ENCODE peak calls at places on chromosomes 5 and 9, in six cellular contexts. P is mesendoderm, J is IMR-90, I is neuronal stem cell, C is H9, B is H1. D is an unnamed sample. For H3K4me1, the result is how much of the 10 kb centered on the place peaks cover.

GRCh38 chr5:175246242-175246891 is 197.6 kb downstream of the DRD1 start:
- DNase-seq in P (peak), J (peak), I (no peak), C (no peak), B (no peak), D (peak)

GRCh38 chr9:132094314-132094791 is 14.7 kb upstream of the MED27 start:
- DNase-seq in P (no peak), J (peak), I (no peak), C (no peak), B (no peak), D (no peak)

GRCh38 chr9:18115131-18115530 is 358.8 kb upstream of the ADAMTSL1 start:
- DNase-seq in P (no peak), J (no peak), I (no peak), C (no peak), B (no peak), D (no peak)

GRCh38 chr9:92432972-92433548 is 8.8 kb upstream of the OMD start:
- DNase-seq in P (no peak), J (no peak), I (no peak), C (no peak), B (no peak), D (no peak)

GRCh38 chr5:154642499-154643245 is 112.5 kb upstream of the LARP1 start:
- DNase-seq in P (peak), J (peak), I (no peak), C (no peak), B (no peak), D (no peak)

GRCh38 chr9:115115924-115116323 is 2.0 kb downstream of the TNC start:
- DNase-seq in P (no peak), J (peak), I (no peak), C (no peak), B (no peak), D (no peak)

GRCh38 chr5:72848474-72849428 is 32.3 kb downstream of the TNPO1 start:
- DNase-seq in P (peak), J (peak), I (peak), C (no peak), B (peak), D (peak)

GRCh38 chr9:130417602-130418001 is 27.2 kb upstream of the ASS1 start:
- DNase-seq in P (peak), J (no peak), I (no peak), C (peak), B (peak), D (peak)

GRCh38 chr9:33449715-33450114 is 2.3 kb upstream of the AQP3 start:
- DNase-seq in P (no peak), J (no peak), I (no peak), C (no peak), B (no peak), D (no peak)

GRCh38 chr5:27473300-27474053 is 435.1 kb upstream of the CDH9 start:
- DNase-seq in P (peak), J (no peak), I (peak), C (no peak), B (no peak), D (no peak)

GRCh38 chr5:143807401-143807800 is 4.6 kb upstream of the HMHB1 start:
- DNase-seq in P (no peak), J (no peak), I (no peak), C (no peak), B (no peak), D (no peak)

GRCh38 chr9:73152445-73152844 is 780 bp downstream of the ANXA1 start:
- DNase-seq in P (peak), J (peak), I (no peak), C (no peak), B (no peak), D (no peak)

GRCh38 chr5:91418158-91418557 is 35.0 kb upstream of the ARRDC3 start:
- DNase-seq in P (no peak), J (no peak), I (no peak), C (no peak), B (no peak), D (no peak)

GRCh38 chr5:35230043-35230611 is at the start of gene PRLR:
- DNase-seq in P (peak), J (peak), I (no peak), C (peak), B (peak), D (peak)

GRCh38 chr5:90983148-90983547 is 400.0 kb downstream of the ARRDC3 start:
- DNase-seq in P (no peak), J (peak), I (no peak), C (no peak), B (no peak), D (peak)

GRCh38 chr5:151053796-151054490 is 26.9 kb downstream of the TNIP1 start:
- DNase-seq in P (no peak), J (no peak), I (no peak), C (no peak), B (no peak), D (no peak)
- H3K4me1 ChIP-seq in P (under half), J (under half), I (under half), C (under half), B (under half), D (under half)

DNA sequence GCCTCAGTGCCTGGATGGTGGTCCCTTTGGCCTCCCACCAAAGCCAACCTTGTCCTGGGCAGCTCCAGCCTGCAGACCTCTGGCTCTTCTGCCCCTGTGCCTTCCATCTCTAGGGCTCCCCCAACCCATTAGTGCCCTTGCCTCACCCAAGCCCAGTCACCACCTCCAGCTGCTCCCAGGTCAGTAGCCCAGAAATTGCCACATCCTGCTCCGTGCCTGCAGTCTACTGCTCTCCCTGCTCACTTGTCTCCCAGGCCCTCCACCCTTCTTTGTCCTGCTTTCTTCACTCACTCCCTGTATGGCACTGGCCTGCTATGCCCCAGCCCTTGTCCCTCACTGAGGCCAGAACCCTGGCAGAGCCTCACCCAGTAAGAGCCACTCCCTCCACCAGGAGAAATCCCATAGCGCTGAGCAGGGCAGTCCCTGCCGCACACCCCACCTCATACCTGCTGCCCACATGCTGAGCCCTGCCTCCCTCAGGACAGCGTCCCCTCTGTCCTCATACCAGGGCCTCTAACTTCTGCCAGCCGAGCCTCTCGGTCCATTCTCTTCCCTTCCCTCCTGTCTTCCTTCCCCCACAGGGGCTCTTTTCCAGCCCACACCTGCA is 44.4 kb downstream of the JADE2 start:
- DNase-seq in P (no peak), J (no peak), I (no peak), C (no peak), B (no peak), D (no peak)
- H2AK5ac ChIP-seq in P (no peak), J (peak), I (peak), C (no peak), B (no peak), D (no peak)

GRCh38 chr5:76634661-76635060 is 11.5 kb upstream of the F2RL2 start:
- DNase-seq in P (peak), J (no peak), I (no peak), C (no peak), B (no peak), D (no peak)
- H3K18ac ChIP-seq in P (no peak), J (no peak), I (no peak), C (no peak), B (no peak), D (no peak)

DNA sequence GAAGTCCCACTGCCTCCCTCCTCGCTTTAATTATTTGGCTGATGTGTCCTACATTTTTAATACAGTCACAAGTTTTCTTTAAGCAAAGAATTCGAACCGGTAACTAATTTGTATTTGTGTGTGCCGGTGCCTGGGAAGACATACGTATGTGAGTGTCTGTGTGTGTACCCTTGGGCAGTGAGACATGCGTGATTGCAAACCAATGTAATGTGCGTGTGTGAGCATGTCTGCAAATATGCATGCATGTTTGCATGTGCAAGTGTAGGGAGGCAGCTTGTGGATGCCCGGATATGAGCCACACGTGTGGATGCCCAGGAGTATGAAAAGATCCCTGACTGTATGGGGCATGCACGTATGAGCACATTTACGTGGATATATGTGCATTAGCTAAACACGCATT is 44.4 kb upstream of the NEK6 start:
- DNase-seq in P (no peak), J (no peak), I (no peak), C (no peak), B (no peak), D (no peak)
- H3K4me1 ChIP-seq in P (under half), J (under half), I (under half), C (under half), B (under half), D (under half)

DNA sequence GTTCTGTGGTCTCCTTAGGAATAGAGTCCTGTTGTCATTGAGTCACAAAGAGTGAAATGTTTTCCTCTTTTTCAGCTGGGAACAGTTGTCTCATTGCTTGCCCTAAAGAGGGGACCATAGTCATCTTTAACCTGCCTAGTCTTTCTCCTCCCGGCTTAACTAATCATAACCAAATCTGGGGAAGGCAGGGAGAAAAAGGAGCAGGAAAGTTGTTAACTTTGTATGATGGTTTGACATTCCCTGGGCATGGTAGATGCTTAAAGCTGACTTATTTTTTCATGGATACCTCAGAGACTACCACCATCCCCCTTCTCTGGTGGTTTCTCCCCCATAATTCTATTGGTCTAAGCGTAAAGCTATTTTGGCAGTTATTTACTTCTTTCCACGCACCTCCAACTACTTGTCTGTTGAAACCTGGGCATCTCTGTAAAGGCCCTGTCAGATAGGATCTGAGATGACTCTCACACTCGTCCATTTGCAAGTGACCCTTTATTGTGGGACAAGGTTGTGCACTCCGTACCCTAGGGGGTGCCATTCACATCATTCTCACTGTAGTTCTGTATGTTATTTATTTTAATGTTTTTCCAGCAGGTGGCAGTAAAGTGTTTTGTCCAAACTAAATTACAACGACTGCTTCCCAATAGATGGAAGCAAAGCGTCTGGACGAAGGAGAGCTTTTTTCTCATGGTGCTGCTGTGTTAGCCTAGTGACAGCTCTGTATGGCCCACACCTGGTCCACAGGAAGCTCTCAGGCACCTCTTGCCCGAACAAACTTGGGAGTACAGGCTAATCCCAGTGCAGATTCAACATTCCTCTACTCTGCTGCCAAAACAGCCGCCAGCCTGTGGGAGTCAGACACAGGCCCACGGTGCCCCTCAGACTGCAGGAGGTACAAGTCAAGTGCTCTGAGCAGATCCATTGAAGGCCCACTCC is 3.0 kb upstream of the FAM13B start:
- DNase-seq in P (peak), J (peak), I (peak), C (peak), B (peak), D (peak)
- H2AK5ac ChIP-seq in P (no peak), J (no peak), I (no peak), C (no peak), B (no peak), D (no peak)

GRCh38 chr9:107489144-107489673 is 360 bp downstream of the KLF4 start:
- DNase-seq in P (peak), J (no peak), I (no peak), C (no peak), B (no peak), D (no peak)
- H3K18ac ChIP-seq in P (no peak), J (no peak), I (peak), C (peak), B (no peak), D (peak)

GRCh38 chr9:34995288-34996060 is 5.9 kb downstream of the DNAJB5 start:
- DNase-seq in P (no peak), J (peak), I (no peak), C (no peak), B (no peak), D (no peak)
- H3K4me1 ChIP-seq in P (under half), J (under half), I (under half), C (under half), B (under half), D (under half)

GRCh38 chr9:90995516-90995915 is 193.9 kb downstream of the SYK start:
- DNase-seq in P (no peak), J (no peak), I (no peak), C (no peak), B (no peak), D (no peak)
- H2AK5ac ChIP-seq in P (no peak), J (peak), I (no peak), C (no peak), B (no peak), D (no peak)